ENCODE peak calls at places on chromosomes 7 and 10, in six cellular contexts. E is hepatocyte, U is ovary, S is psoas muscle, L is cardiac muscle cell, G is thoracic aorta. Y is an unnamed sample.
A peak's percentile ranks its signal among the peaks of the same experiment; 100 is the strongest.

GRCh38 chr7:155187061-155187785 is 110.5 kb upstream of the INSIG1 start:
- DNase-seq in E (no peak), U (no peak), S (no peak), L (no peak), G (no peak), Y (no peak)

GRCh38 chr10:132444877-132445351 is 47.9 kb downstream of the PWWP2B start:
- DNase-seq in E (no peak), U (no peak), S (no peak), L (no peak), G (no peak), Y (no peak)

GRCh38 chr7:42693722-42694121 is 218.1 kb downstream of the C7orf25 start:
- DNase-seq in E (no peak), U (no peak), S (no peak), L (no peak), G (no peak), Y (no peak)

GRCh38 chr10:10794776-10795175 is 222.9 kb upstream of the CELF2 start:
- DNase-seq in E (no peak), U (no peak), S (no peak), L (peak; percentile 95), G (no peak), Y (peak; percentile 49)

GRCh38 chr7:20164420-20165145 is 52.6 kb downstream of the MACC1 start:
- DNase-seq in E (no peak), U (no peak), S (no peak), L (peak; percentile 90), G (no peak), Y (peak; percentile 77)

GRCh38 chr10:3057946-3058345 is 9.4 kb upstream of the PFKP start:
- DNase-seq in E (no peak), U (no peak), S (no peak), L (no peak), G (no peak), Y (no peak)

GRCh38 chr10:6119423-6119822 is 30.6 kb downstream of the RBM17 start:
- DNase-seq in E (no peak), U (no peak), S (no peak), L (no peak), G (no peak), Y (no peak)

GRCh38 chr10:76621886-76622620 is 1015.6 kb downstream of the KCNMA1 start:
- DNase-seq in E (no peak), U (no peak), S (no peak), L (no peak), G (no peak), Y (no peak)

GRCh38 chr7:85600425-85600824 is 413.6 kb upstream of the SEMA3D start:
- DNase-seq in E (no peak), U (no peak), S (no peak), L (peak; percentile 10), G (no peak), Y (no peak)

GRCh38 chr7:144848078-144848477 is 12.2 kb upstream of the TPK1 start:
- DNase-seq in E (no peak), U (no peak), S (no peak), L (no peak), G (no peak), Y (no peak)

GRCh38 chr7:69412331-69413146 is 185.7 kb upstream of the AUTS2 start:
- DNase-seq in E (peak; percentile 87), U (no peak), S (peak; percentile 50), L (peak; percentile 34), G (no peak), Y (no peak)

GRCh38 chr7:151448261-151449252 is 8.6 kb upstream of the CRYGN start:
- DNase-seq in E (peak; percentile 82), U (peak; percentile 86), S (peak; percentile 74), L (peak; percentile 76), G (peak; percentile 30), Y (no peak)

GRCh38 chr10:73043766-73044377 is 52.8 kb downstream of the P4HA1 start:
- DNase-seq in E (no peak), U (no peak), S (no peak), L (peak; percentile 13), G (no peak), Y (no peak)

GRCh38 chr7:89247207-89247606 is 451.7 kb upstream of the TEX47 start:
- DNase-seq in E (no peak), U (no peak), S (no peak), L (no peak), G (no peak), Y (no peak)

GRCh38 chr7:38311329-38311937 is 38.0 kb upstream of the TARP start:
- DNase-seq in E (no peak), U (peak; percentile 43), S (peak; percentile 37), L (peak; percentile 30), G (no peak), Y (no peak)

GRCh38 chr10:116069856-116070255 is 203.2 kb downstream of the GFRA1 start:
- DNase-seq in E (no peak), U (no peak), S (no peak), L (no peak), G (no peak), Y (no peak)

GRCh38 chr10:75263806-75264205 is 28.0 kb upstream of the COMTD1 start:
- DNase-seq in E (no peak), U (no peak), S (no peak), L (no peak), G (no peak), Y (no peak)

GRCh38 chr10:44697096-44697495 is 214.0 kb upstream of the TMEM72 start:
- DNase-seq in E (peak; percentile 15), U (no peak), S (no peak), L (no peak), G (no peak), Y (no peak)

GRCh38 chr10:25725917-25726716 is 207.9 kb upstream of the MYO3A start:
- DNase-seq in E (peak; percentile 79), U (no peak), S (no peak), L (peak; percentile 78), G (no peak), Y (peak; percentile 28)

GRCh38 chr10:129940617-129941198 is 23.4 kb downstream of the EBF3 start:
- DNase-seq in E (no peak), U (peak; percentile 12), S (no peak), L (no peak), G (no peak), Y (no peak)

GRCh38 chr7:130349911-130350782 is 5.5 kb downstream of the CPA5 start:
- DNase-seq in E (no peak), U (no peak), S (no peak), L (peak; percentile 79), G (no peak), Y (no peak)

GRCh38 chr7:12518920-12519681 is 51.4 kb upstream of the SCIN start:
- DNase-seq in E (peak; percentile 26), U (no peak), S (no peak), L (peak; percentile 21), G (no peak), Y (no peak)
- TF ChIP-seq CTCF in E (peak; percentile 23), U (no peak), S (no peak), L (peak; percentile 57), G (no peak), Y (peak; percentile 57)

GRCh38 chr7:132354527-132354926 is 221.7 kb downstream of the PLXNA4 start:
- DNase-seq in E (no peak), U (no peak), S (no peak), L (peak; percentile 21), G (no peak), Y (no peak)

GRCh38 chr7:132350741-132351140 is 225.5 kb downstream of the PLXNA4 start:
- DNase-seq in E (no peak), U (no peak), S (no peak), L (no peak), G (no peak), Y (no peak)

GRCh38 chr7:132353902-132354301 is 222.4 kb downstream of the PLXNA4 start:
- DNase-seq in E (no peak), U (no peak), S (no peak), L (no peak), G (no peak), Y (no peak)

GRCh38 chr7:132351858-132352539 is 224.3 kb downstream of the PLXNA4 start:
- DNase-seq in E (no peak), U (peak; percentile 47), S (no peak), L (peak; percentile 53), G (peak; percentile 13), Y (no peak)

DNA sequence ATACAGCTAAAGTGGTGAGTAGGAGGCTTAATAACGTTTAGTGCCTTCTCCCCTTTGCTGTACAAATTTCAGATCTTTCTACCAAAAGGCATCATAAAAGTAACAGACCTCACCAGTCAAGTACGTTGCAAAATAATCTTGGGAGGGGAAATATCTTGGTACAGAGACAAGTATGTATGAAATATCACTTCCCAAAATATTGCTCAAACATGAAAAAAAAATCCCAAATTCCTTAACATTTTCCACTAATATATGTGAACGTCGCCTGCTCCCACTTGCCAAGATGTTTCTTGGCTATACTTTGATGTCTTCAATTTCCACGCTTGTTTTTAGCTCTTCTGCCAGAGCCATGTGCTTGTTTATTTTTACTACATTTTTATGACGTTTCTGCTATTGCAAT is 223.5 kb downstream of the PLXNA4 start:
- DNase-seq in E (no peak), U (no peak), S (no peak), L (peak; percentile 88), G (no peak), Y (peak; percentile 3)
- H3K4me3 ChIP-seq in E (no peak overlapping the region), U (no peak overlapping the region), S (no peak overlapping the region), L (no peak overlapping the region), G (peak overlapping the region; percentile 61), Y (no peak overlapping the region)

DNA sequence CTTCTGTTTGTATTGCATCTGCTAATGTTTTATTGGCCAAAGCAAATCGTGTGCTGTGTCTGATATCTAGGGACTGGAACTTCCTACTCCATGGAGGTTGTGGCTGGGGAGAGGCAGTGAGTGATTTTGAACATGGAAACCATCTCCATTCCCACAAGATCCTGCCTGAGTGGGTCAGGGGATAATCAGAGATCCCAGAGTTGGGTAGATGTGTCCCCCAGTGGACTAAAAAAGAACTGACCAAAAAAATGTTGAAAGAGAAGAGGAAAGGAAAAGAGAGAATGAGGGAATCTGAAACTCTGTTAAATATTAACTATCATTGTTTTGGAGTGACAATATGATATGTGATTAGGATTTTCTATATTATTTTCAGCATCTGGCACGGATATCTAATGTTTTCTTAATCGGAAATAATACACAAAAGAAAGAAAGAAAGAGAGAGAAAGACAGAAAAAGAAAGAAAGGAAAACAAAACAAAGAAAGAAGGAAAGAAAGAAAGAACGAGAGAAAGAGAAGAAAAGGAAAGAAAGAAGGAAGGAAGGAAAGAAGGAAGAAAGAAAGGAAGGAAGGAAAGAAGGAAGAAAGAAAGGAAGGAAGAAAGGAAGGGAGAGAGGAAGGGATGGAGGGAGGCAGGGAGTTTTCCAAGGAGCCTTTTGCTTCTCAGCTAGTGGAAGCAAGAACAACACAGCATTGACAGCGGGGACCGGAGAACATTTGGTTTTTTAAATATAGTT is 638.5 kb downstream of the CCSER2 start:
- DNase-seq in E (no peak), U (no peak), S (no peak), L (no peak), G (no peak), Y (no peak)
- TF ChIP-seq CTCF in E (peak; percentile 2), U (no peak), S (no peak), L (no peak), G (no peak), Y (no peak)

GRCh38 chr7:191105-192034 is 1.0 kb upstream of the FAM20C start:
- DNase-seq in E (peak; percentile 68), U (no peak), S (peak; percentile 60), L (peak; percentile 89), G (peak; percentile 24), Y (peak; percentile 68)

GRCh38 chr7:194257-194995 is 2.1 kb downstream of the FAM20C start:
- DNase-seq in E (peak; percentile 51), U (no peak), S (no peak), L (peak; percentile 56), G (no peak), Y (no peak)

GRCh38 chr7:192035-192649 is at the start of gene FAM20C:
- DNase-seq in E (peak; percentile 94), U (peak; percentile 90), S (peak; percentile 90), L (peak; percentile 92), G (no peak), Y (no peak)

GRCh38 chr7:193538-194256 is 1.3 kb downstream of the FAM20C start:
- DNase-seq in E (peak; percentile 37), U (no peak), S (no peak), L (no peak), G (no peak), Y (no peak)

GRCh38 chr7:192701-193536 is 548 bp downstream of the FAM20C start:
- DNase-seq in E (peak; percentile 70), U (peak; percentile 57), S (no peak), L (no peak), G (no peak), Y (no peak)
- H3K4me3 ChIP-seq in E (peak overlapping the region; percentile 97), U (peak overlapping the region; percentile 50), S (peak overlapping the region; percentile 84), L (peak overlapping the region; percentile 41), G (peak overlapping the region; percentile 89), Y (peak overlapping the region; percentile 81)

Y was measured in AG09309.